ENCODE peak calls at places on chromosomes 1 and 21, in eight cellular contexts. W is AG04450, L is MM.1S, O is right lobe of liver, F is prostate gland, G is breast epithelium, R is pancreas, B is adrenal gland. A is an unnamed sample.

GRCh38 chr21:16457498-16457897 is 727.7 kb downstream of the USP25 start:
- DNase-seq in W (no peak), L (no peak), O (no peak), F (no peak), G (no peak), R (no peak), B (peak; percentile 3), A (no peak)

GRCh38 chr1:62870148-62870547 is 86.2 kb downstream of the ATG4C start:
- DNase-seq in W (peak; percentile 43), L (no peak), O (no peak), F (no peak), G (no peak), R (no peak), B (no peak), A (no peak)

GRCh38 chr1:58575831-58576726 is 973 bp downstream of the TACSTD2 start:
- DNase-seq in W (no peak), L (no peak), O (no peak), F (peak; percentile 61), G (peak; percentile 45), R (peak; percentile 83), B (no peak), A (peak; percentile 62)

GRCh38 chr1:207910678-207911354 is at the start of gene CD34:
- DNase-seq in W (no peak), L (no peak), O (no peak), F (no peak), G (no peak), R (no peak), B (peak; percentile 24), A (no peak)

GRCh38 chr1:24949331-24949881 is 19.3 kb upstream of the RUNX3 start:
- DNase-seq in W (peak; percentile 10), L (no peak), O (no peak), F (no peak), G (no peak), R (no peak), B (no peak), A (no peak)

GRCh38 chr1:58837886-58838285 is 54.0 kb upstream of the JUN start:
- DNase-seq in W (no peak), L (no peak), O (no peak), F (no peak), G (no peak), R (no peak), B (no peak), A (no peak)

GRCh38 chr1:157137051-157137772 is 983 bp downstream of the ETV3 start:
- DNase-seq in W (no peak), L (peak; percentile 43), O (no peak), F (peak; percentile 24), G (no peak), R (no peak), B (peak; percentile 31), A (no peak)

GRCh38 chr1:17531682-17532487 is 7.6 kb upstream of the ARHGEF10L start:
- DNase-seq in W (no peak), L (no peak), O (no peak), F (peak; percentile 80), G (peak; percentile 52), R (peak; percentile 63), B (peak; percentile 88), A (no peak)

GRCh38 chr1:16926491-16927195 is 4.9 kb downstream of the CROCC start:
- DNase-seq in W (no peak), L (no peak), O (no peak), F (no peak), G (no peak), R (no peak), B (no peak), A (no peak)

GRCh38 chr1:45945426-45945825 is 142.0 kb downstream of the MAST2 start:
- DNase-seq in W (no peak), L (no peak), O (no peak), F (no peak), G (no peak), R (no peak), B (peak; percentile 68), A (no peak)

GRCh38 chr1:3069491-3070303 is 694 bp downstream of the PRDM16 start:
- DNase-seq in W (no peak), L (no peak), O (no peak), F (peak; percentile 49), G (no peak), R (peak; percentile 76), B (peak; percentile 30), A (peak; percentile 63)

GRCh38 chr1:115466433-115466832 is 128.4 kb upstream of the NGF start:
- DNase-seq in W (no peak), L (no peak), O (no peak), F (no peak), G (no peak), R (no peak), B (no peak), A (no peak)

GRCh38 chr1:236172041-236172579 is 29.8 kb downstream of the GPR137B start:
- DNase-seq in W (no peak), L (no peak), O (no peak), F (no peak), G (no peak), R (no peak), B (no peak), A (no peak)

GRCh38 chr1:88731475-88731874 is 47.4 kb downstream of the PKN2 start:
- DNase-seq in W (peak; percentile 82), L (no peak), O (no peak), F (peak; percentile 60), G (no peak), R (no peak), B (peak; percentile 60), A (no peak)

GRCh38 chr1:212070720-212071302 is 35.3 kb downstream of the DTL start:
- DNase-seq in W (peak; percentile 8), L (peak; percentile 48), O (no peak), F (peak; percentile 8), G (no peak), R (no peak), B (no peak), A (no peak)

GRCh38 chr1:240244968-240245628 is 153.4 kb downstream of the FMN2 start:
- DNase-seq in W (peak; percentile 45), L (no peak), O (no peak), F (no peak), G (no peak), R (no peak), B (no peak), A (no peak)

GRCh38 chr1:84754376-84754672 is 64.1 kb upstream of the SSX2IP start:
- DNase-seq in W (no peak), L (no peak), O (no peak), F (no peak), G (no peak), R (no peak), B (no peak), A (no peak)

GRCh38 chr1:2253797-2254480 is 25.8 kb downstream of the SKI start:
- DNase-seq in W (no peak), L (no peak), O (no peak), F (no peak), G (no peak), R (no peak), B (no peak), A (no peak)

GRCh38 chr1:50930965-50931737 is 28.9 kb downstream of the FAF1 start:
- DNase-seq in W (no peak), L (no peak), O (no peak), F (no peak), G (no peak), R (no peak), B (no peak), A (no peak)

GRCh38 chr1:229280921-229281320 is 10.0 kb downstream of the RAB4A start:
- DNase-seq in W (no peak), L (no peak), O (no peak), F (no peak), G (no peak), R (no peak), B (no peak), A (no peak)

GRCh38 chr1:115183158-115183557 is 93.9 kb upstream of the TSPAN2 start:
- DNase-seq in W (no peak), L (no peak), O (no peak), F (no peak), G (no peak), R (no peak), B (no peak), A (no peak)

GRCh38 chr1:233010164-233010563 is 59.8 kb downstream of the NTPCR start:
- DNase-seq in W (no peak), L (no peak), O (no peak), F (no peak), G (no peak), R (no peak), B (no peak), A (no peak)

DNA sequence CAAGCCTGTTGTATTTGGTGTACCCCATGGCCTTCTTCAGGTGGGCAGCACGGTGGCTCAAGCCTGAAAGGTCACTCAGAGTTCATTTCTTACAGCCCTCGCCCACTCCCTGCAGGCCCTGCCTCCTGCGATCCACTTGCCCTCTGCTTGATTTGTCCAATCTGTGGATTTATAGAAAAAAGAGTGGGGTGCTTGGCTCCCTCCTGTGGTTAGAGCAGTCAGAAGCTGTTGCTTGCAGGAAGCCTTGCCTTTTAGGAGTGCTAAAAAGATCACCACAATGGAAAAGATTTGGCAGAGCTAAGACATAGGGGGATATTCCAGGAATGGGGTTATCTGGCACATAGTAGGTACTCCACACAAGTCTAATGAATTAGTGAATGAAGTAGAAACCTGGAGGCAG is 108.0 kb upstream of the TRABD2B start:
- DNase-seq in W (no peak), L (no peak), O (no peak), F (no peak), G (no peak), R (no peak), B (no peak), A (no peak)
- TF ChIP-seq CTCF in W (peak; percentile 11), L (peak; percentile 6), O (peak; percentile 16), F (no peak), G (no peak), R (no peak), B (no peak), A (no peak)

GRCh38 chr21:23593582-23593981 is 2013.7 kb downstream of the MRPL39 start:
- DNase-seq in W (no peak), L (no peak), O (no peak), F (no peak), G (no peak), R (no peak), B (no peak), A (no peak)
- H3K9me3 ChIP-seq in W (peaks cover 7% of the 10 kb centered on the region), L (no peaks in the 10 kb centered on the region), O (no peaks in the 10 kb centered on the region), F (no peaks in the 10 kb centered on the region), G (no peaks in the 10 kb centered on the region), R (no peaks in the 10 kb centered on the region), B (no peaks in the 10 kb centered on the region), A (no peaks in the 10 kb centered on the region)

DNA sequence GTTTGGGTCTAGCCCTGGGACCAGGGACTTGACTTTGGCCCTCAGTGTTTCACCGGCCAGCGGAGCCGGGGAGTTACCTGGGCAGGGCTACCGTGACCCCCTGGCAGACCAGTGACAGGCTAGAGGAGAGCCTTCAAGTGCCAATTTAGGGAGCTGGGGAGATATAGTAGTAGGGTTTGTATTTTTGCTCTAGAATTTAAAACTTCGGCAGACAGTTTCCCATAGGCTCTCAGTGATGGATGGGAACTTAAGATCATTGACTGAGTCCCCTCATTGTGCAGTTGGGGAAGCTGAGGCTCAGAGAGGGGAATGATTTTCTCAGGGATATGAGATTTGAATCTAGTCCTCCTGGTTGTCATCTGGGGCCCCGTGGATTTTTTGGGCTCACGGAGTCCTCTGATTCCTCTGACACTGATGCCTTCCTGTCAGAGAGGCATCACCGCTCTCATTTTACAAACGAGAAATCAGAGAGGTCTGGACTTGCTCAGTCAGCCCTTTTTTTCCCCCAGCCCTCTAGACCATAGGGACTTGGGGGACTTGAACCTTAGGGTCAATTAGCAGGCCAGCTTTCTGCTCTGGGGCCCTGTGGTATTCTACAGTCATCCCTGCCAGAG is 58.3 kb upstream of the ACOT11 start:
- DNase-seq in W (no peak), L (no peak), O (no peak), F (no peak), G (no peak), R (no peak), B (no peak), A (no peak)
- TF ChIP-seq CTCF in W (no peak), L (no peak), O (no peak), F (no peak), G (peak; percentile 13), R (no peak), B (no peak), A (no peak)

GRCh38 chr1:228240411-228241240 is 32.8 kb downstream of the OBSCN start:
- DNase-seq in W (no peak), L (no peak), O (no peak), F (no peak), G (no peak), R (no peak), B (no peak), A (no peak)
- H3K9me3 ChIP-seq in W (peaks cover 39% of the 10 kb centered on the region), L (no peaks in the 10 kb centered on the region), O (no peaks in the 10 kb centered on the region), F (no peaks in the 10 kb centered on the region), G (peaks cover 38% of the 10 kb centered on the region), R (no peaks in the 10 kb centered on the region), B (no peaks in the 10 kb centered on the region), A (no peaks in the 10 kb centered on the region)